ENCODE peak calls at places on chromosomes 16 and 17, in five cellular contexts. R is naive thymus-derived CD4-positive, alpha-beta T cell; D is effector memory CD4-positive, alpha-beta T cell; A is ascending aorta; Z is colonic mucosa. Y is an unnamed sample.
A peak's percentile ranks its signal among the peaks of the same experiment; 100 is the strongest.

GRCh38 chr17:1108560-1108809 is 71.3 kb downstream of the ABR start:
- DNase-seq in R (no peak), D (peak; percentile 14), A (no peak), Z (no peak), Y (no peak)

GRCh38 chr16:17724242-17724898 is 253.6 kb upstream of the XYLT1 start:
- DNase-seq in A (no peak), Z (no peak), D (no peak), R (no peak), Y (no peak)

GRCh38 chr16:72673118-72673517 is 374.8 kb downstream of the ZFHX3 start:
- DNase-seq in Z (no peak), R (no peak), A (no peak), D (no peak), Y (peak; percentile 14)

GRCh38 chr17:40358323-40359038 is 6.1 kb downstream of the GJD3 start:
- DNase-seq in A (peak; percentile 93), R (peak; percentile 70), Z (peak; percentile 94), D (peak; percentile 78), Y (peak; percentile 64)

GRCh38 chr17:42438600-42439567 is 15.8 kb upstream of the CAVIN1 start:
- DNase-seq in D (no peak), Z (peak; percentile 61), R (no peak), A (no peak), Y (no peak)

GRCh38 chr17:21218101-21218500 is 4.1 kb upstream of the TMEM11 start:
- DNase-seq in D (no peak), Z (no peak), R (no peak), A (no peak), Y (no peak)

GRCh38 chr17:50280801-50281441 is 6.7 kb downstream of the TMEM92 start:
- DNase-seq in A (no peak), D (no peak), R (no peak), Z (no peak), Y (no peak)

GRCh38 chr16:35598696-35599332 is 2139.4 kb downstream of the TP53TG3F start:
- DNase-seq in Z (no peak), A (no peak), R (no peak), D (no peak), Y (no peak)

GRCh38 chr16:73056383-73056782 is 8.5 kb upstream of the ZFHX3 start:
- DNase-seq in Z (no peak), A (no peak), D (no peak), R (no peak), Y (no peak)

GRCh38 chr16:67936124-67936875 is at the start of gene PSMB10:
- DNase-seq in A (peak; percentile 84), D (no peak), Z (peak; percentile 83), R (no peak), Y (peak; percentile 29)

GRCh38 chr16:69077251-69077650 is 28.2 kb upstream of the HAS3 start:
- DNase-seq in Z (no peak), R (no peak), D (no peak), A (no peak), Y (peak; percentile 96)

GRCh38 chr17:39264119-39264518 is 38.4 kb upstream of the STAC2 start:
- DNase-seq in R (no peak), D (no peak), Z (no peak), A (no peak), Y (no peak)

DNA sequence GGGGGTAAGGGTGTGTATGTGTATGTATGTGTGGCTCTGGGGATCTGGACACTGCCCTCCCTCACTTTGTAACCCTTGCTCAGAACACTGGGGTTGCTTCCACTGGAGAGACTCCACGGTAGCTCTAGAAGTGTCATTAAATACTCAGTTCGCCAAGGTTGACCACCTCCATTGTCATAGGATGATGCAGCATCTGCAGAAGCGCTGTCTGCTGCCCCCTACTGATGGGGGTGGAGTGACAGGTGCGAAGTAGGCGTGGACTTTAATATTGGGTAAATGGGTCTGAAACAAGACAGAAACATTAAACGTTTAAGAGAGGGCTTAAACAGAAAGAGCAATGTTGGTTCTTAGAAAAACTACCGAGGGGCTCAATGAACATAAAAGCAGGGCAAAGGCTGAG is 35.5 kb upstream of the STAC2 start:
- DNase-seq in D (no peak), A (no peak), R (no peak), Z (no peak), Y (no peak)
- H3K36me3 ChIP-seq in D (peaks cover 44% of the 10 kb centered on the region), A (peaks cover 85% of the 10 kb centered on the region), R (peaks cover 7% of the 10 kb centered on the region), Z (peaks cover 7% of the 10 kb centered on the region), Y (peaks cover 12% of the 10 kb centered on the region)

GRCh38 chr16:75110637-75111513 is 5.7 kb downstream of the LDHD start:
- DNase-seq in Z (peak; percentile 95), D (peak; percentile 67), A (peak; percentile 95), R (peak; percentile 66), Y (peak; percentile 76)

GRCh38 chr16:75113046-75113491 is 3.5 kb downstream of the LDHD start:
- DNase-seq in D (no peak), R (no peak), Z (no peak), A (no peak), Y (no peak)

GRCh38 chr16:75111514-75112280 is 4.9 kb downstream of the LDHD start:
- DNase-seq in Z (no peak), D (no peak), R (no peak), A (no peak), Y (no peak)

GRCh38 chr16:75113541-75114121 is 2.9 kb downstream of the LDHD start:
- DNase-seq in D (no peak), R (no peak), Z (no peak), A (no peak), Y (no peak)

GRCh38 chr16:75112281-75113045 is 4.1 kb downstream of the LDHD start:
- DNase-seq in D (no peak), R (no peak), A (no peak), Z (no peak), Y (no peak)
- H3K36me3 ChIP-seq in D (no peaks in the 10 kb centered on the region), R (no peaks in the 10 kb centered on the region), A (peaks cover 3% of the 10 kb centered on the region), Z (no peaks in the 10 kb centered on the region), Y (no peaks in the 10 kb centered on the region)

GRCh38 chr16:88762258-88762870 is 22.7 kb downstream of the PIEZO1 start:
- DNase-seq in Z (no peak), R (no peak), D (no peak), A (no peak), Y (no peak)
- H3K36me3 ChIP-seq in Z (no peaks in the 10 kb centered on the region), R (no peaks in the 10 kb centered on the region), D (peaks cover 11% of the 10 kb centered on the region), A (peaks cover 5% of the 10 kb centered on the region), Y (peaks cover 17% of the 10 kb centered on the region)

DNA sequence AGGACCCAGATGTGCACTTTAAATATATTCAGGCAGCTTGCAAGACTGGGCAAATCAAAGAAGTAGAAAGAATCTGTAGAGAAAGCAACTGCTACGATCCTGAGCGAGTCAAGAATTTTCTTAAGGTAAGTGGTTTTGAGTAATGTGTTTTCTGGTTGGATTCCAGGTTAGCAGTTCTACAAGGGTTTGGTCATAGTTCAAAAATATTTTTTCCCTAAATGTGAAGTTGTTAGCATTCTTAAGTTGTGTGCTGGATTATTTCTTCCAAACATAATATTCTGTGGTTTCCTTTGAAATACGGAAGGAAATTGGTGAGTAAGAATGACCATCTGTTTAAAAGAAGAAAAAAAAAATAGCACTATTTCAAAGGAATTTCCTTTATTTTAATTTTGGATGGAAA is 38.4 kb downstream of the PTRH2 start:
- DNase-seq in D (no peak), A (no peak), Z (no peak), R (no peak), Y (peak; percentile 82)
- H3K36me3 ChIP-seq in D (peaks cover 54% of the 10 kb centered on the region), A (peaks cover 55% of the 10 kb centered on the region), Z (peaks cover 9% of the 10 kb centered on the region), R (peaks cover 44% of the 10 kb centered on the region), Y (peaks cover 10% of the 10 kb centered on the region)

GRCh38 chr17:63414222-63414621 is 31.9 kb downstream of the CYB561 start:
- DNase-seq in D (no peak), A (no peak), Z (no peak), R (no peak), Y (no peak)

GRCh38 chr17:63407741-63408330 is 38.3 kb downstream of the CYB561 start:
- DNase-seq in A (no peak), Z (no peak), D (no peak), R (no peak), Y (no peak)

GRCh38 chr17:63418540-63418939 is 27.6 kb downstream of the CYB561 start:
- DNase-seq in A (no peak), Z (no peak), R (no peak), D (no peak), Y (no peak)

GRCh38 chr17:63412234-63412633 is 33.9 kb downstream of the CYB561 start:
- DNase-seq in D (no peak), R (no peak), Z (no peak), A (no peak), Y (no peak)

GRCh38 chr17:63413128-63413527 is 33.0 kb downstream of the CYB561 start:
- DNase-seq in A (no peak), R (no peak), D (no peak), Z (no peak), Y (no peak)
- H3K36me3 ChIP-seq in A (peaks cover 32% of the 10 kb centered on the region), R (no peaks in the 10 kb centered on the region), D (peaks cover 10% of the 10 kb centered on the region), Z (no peaks in the 10 kb centered on the region), Y (peaks cover 44% of the 10 kb centered on the region)

GRCh38 chr17:4019400-4019799 is 55.2 kb upstream of the ATP2A3 start:
- DNase-seq in R (no peak), Z (no peak), D (no peak), A (no peak), Y (no peak)

GRCh38 chr17:4017377-4017776 is 53.1 kb upstream of the ATP2A3 start:
- DNase-seq in Z (no peak), R (no peak), A (peak; percentile 56), D (no peak), Y (no peak)

GRCh38 chr17:4018446-4018845 is 54.2 kb upstream of the ATP2A3 start:
- DNase-seq in D (no peak), Z (no peak), R (no peak), A (no peak), Y (no peak)

GRCh38 chr17:4023220-4023619 is 59.0 kb upstream of the ATP2A3 start:
- DNase-seq in A (no peak), D (no peak), R (no peak), Z (no peak), Y (no peak)

DNA sequence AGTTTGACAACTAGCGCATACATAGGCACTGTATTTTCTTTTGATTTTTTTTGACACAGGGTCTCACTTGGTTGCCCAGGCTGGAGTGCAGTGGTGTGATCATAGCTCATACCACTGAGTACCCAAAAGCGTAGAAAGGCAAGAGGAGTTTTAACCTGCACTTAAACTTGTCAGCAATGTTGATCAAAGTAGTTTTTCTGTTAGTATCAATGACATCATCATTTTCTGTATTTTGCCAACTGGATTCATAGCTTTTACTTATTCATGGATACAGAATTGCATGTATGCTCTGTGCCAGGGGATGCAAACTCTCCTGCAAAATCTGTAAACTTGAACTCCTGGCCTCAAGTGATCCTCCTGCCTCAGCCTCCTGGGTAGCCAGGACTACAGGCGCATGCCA is 55.9 kb upstream of the ATP2A3 start:
- DNase-seq in A (no peak), R (no peak), Z (no peak), D (no peak), Y (no peak)
- H3K36me3 ChIP-seq in A (peaks cover 100% of the 10 kb centered on the region), R (peaks cover 36% of the 10 kb centered on the region), Z (peaks cover 44% of the 10 kb centered on the region), D (peaks cover 90% of the 10 kb centered on the region), Y (peaks cover 28% of the 10 kb centered on the region)

DNA sequence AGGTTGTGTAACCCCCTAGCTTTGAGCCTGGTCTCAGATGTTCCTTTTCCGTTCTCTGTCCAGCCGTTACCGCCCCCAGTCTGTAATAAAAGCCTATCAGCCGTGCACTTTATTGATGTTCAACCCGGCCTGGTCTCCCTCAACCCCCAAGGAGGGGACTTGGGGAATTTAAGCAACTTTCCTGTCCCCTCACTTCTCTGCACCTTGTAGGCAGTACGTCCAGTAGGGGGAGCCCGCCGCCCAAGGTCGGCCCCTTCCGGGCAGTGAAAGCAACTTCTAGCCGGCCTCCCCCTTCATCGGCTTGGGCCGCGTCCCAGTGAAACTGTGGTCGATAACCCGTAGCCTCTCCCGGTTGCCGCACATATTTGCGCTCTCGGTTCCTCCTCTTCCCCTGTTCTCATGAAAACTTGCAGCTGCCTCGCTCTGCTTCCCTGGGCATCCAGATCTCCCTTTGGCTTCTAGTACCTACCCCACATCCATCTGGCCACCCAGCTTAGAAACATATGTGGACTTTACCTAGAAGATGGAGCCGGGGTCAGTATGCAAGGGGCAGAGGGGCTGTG is 7.9 kb downstream of the PNPO start:
- DNase-seq in R (peak; percentile 47), A (peak; percentile 90), Z (peak; percentile 96), D (peak; percentile 56), Y (peak; percentile 53)
- H3K36me3 ChIP-seq in R (no peaks in the 10 kb centered on the region), A (peaks cover 24% of the 10 kb centered on the region), Z (no peaks in the 10 kb centered on the region), D (peaks cover 10% of the 10 kb centered on the region), Y (peaks cover 18% of the 10 kb centered on the region)

GRCh38 chr16:54805648-54806047 is 125.0 kb upstream of the IRX5 start:
- DNase-seq in A (no peak), R (no peak), Z (no peak), D (no peak), Y (no peak)
- H3K36me3 ChIP-seq in A (no peaks in the 10 kb centered on the region), R (no peaks in the 10 kb centered on the region), Z (no peaks in the 10 kb centered on the region), D (no peaks in the 10 kb centered on the region), Y (no peaks in the 10 kb centered on the region)

Y was measured in bronchial epithelial cell.